ENCODE peak calls at places on chromosomes 16 and 17, in nine cellular contexts. One of them, this sample, is unnamed.
A peak's percentile ranks its signal among the peaks of the same experiment; 100 is the strongest.

GRCh38 chr16:72113616-72113945 is 19.9 kb downstream of the DHX38 start:
- DNase-seq in mucosa of gallbladder: no peak
- DNase-seq in AG08395: no peak
- DNase-seq in T-helper 17 cell: no peak
- DNase-seq in ovary: no peak
- DNase-seq in activated T-helper 1 cell treated with Interleukin-2 at 50 U/mL for 16 hours: no peak
- DNase-seq in uterus: no peak
- DNase-seq in bronchial epithelial cell: no peak
- DNase-seq in stimulated activated naive CD8-positive, alpha-beta T cell treated with anti-CD3 and anti-CD28 coated beads, Interleukin-15, amount 100 ng/mL, for 72 hours: no peak
- DNase-seq in this sample: no peak

GRCh38 chr16:47258874-47259461 is 115.2 kb upstream of the NETO2 start:
- DNase-seq in mucosa of gallbladder: no peak
- DNase-seq in AG08395: peak; percentile 25
- DNase-seq in T-helper 17 cell: no peak
- DNase-seq in ovary: no peak
- DNase-seq in activated T-helper 1 cell treated with Interleukin-2 at 50 U/mL for 16 hours: no peak
- DNase-seq in uterus: no peak
- DNase-seq in bronchial epithelial cell: peak; percentile 33
- DNase-seq in stimulated activated naive CD8-positive, alpha-beta T cell treated with anti-CD3 and anti-CD28 coated beads, Interleukin-15, amount 100 ng/mL, for 72 hours: no peak
- DNase-seq in this sample: peak; percentile 44

GRCh38 chr16:27759947-27760844 is 210.3 kb downstream of the KATNIP start:
- DNase-seq in mucosa of gallbladder: no peak
- DNase-seq in AG08395: no peak
- DNase-seq in T-helper 17 cell: no peak
- DNase-seq in ovary: no peak
- DNase-seq in activated T-helper 1 cell treated with Interleukin-2 at 50 U/mL for 16 hours: no peak
- DNase-seq in uterus: no peak
- DNase-seq in bronchial epithelial cell: no peak
- DNase-seq in stimulated activated naive CD8-positive, alpha-beta T cell treated with anti-CD3 and anti-CD28 coated beads, Interleukin-15, amount 100 ng/mL, for 72 hours: no peak
- DNase-seq in this sample: no peak

GRCh38 chr16:72241930-72242329 is 70.0 kb upstream of the PMFBP1 start:
- DNase-seq in mucosa of gallbladder: peak; percentile 15
- DNase-seq in AG08395: peak; percentile 62
- DNase-seq in T-helper 17 cell: no peak
- DNase-seq in ovary: peak; percentile 16
- DNase-seq in activated T-helper 1 cell treated with Interleukin-2 at 50 U/mL for 16 hours: no peak
- DNase-seq in uterus: no peak
- DNase-seq in bronchial epithelial cell: peak; percentile 50
- DNase-seq in stimulated activated naive CD8-positive, alpha-beta T cell treated with anti-CD3 and anti-CD28 coated beads, Interleukin-15, amount 100 ng/mL, for 72 hours: no peak
- DNase-seq in this sample: no peak

GRCh38 chr17:79803997-79804855 is 7.3 kb upstream of the CBX8 start:
- DNase-seq in mucosa of gallbladder: no peak
- DNase-seq in AG08395: no peak
- DNase-seq in T-helper 17 cell: no peak
- DNase-seq in ovary: no peak
- DNase-seq in activated T-helper 1 cell treated with Interleukin-2 at 50 U/mL for 16 hours: no peak
- DNase-seq in uterus: no peak
- DNase-seq in bronchial epithelial cell: peak; percentile 20
- DNase-seq in stimulated activated naive CD8-positive, alpha-beta T cell treated with anti-CD3 and anti-CD28 coated beads, Interleukin-15, amount 100 ng/mL, for 72 hours: peak; percentile 89
- DNase-seq in this sample: no peak

GRCh38 chr17:12664894-12665262 is 812 bp upstream of the MYOCD start:
- DNase-seq in mucosa of gallbladder: no peak
- DNase-seq in AG08395: no peak
- DNase-seq in T-helper 17 cell: no peak
- DNase-seq in ovary: no peak
- DNase-seq in activated T-helper 1 cell treated with Interleukin-2 at 50 U/mL for 16 hours: no peak
- DNase-seq in uterus: no peak
- DNase-seq in bronchial epithelial cell: no peak
- DNase-seq in stimulated activated naive CD8-positive, alpha-beta T cell treated with anti-CD3 and anti-CD28 coated beads, Interleukin-15, amount 100 ng/mL, for 72 hours: no peak
- DNase-seq in this sample: no peak

GRCh38 chr17:49631496-49631895 is 46.4 kb downstream of the SPOP start:
- DNase-seq in mucosa of gallbladder: no peak
- DNase-seq in AG08395: peak; percentile 12
- DNase-seq in T-helper 17 cell: no peak
- DNase-seq in ovary: no peak
- DNase-seq in activated T-helper 1 cell treated with Interleukin-2 at 50 U/mL for 16 hours: no peak
- DNase-seq in uterus: no peak
- DNase-seq in bronchial epithelial cell: no peak
- DNase-seq in stimulated activated naive CD8-positive, alpha-beta T cell treated with anti-CD3 and anti-CD28 coated beads, Interleukin-15, amount 100 ng/mL, for 72 hours: no peak
- DNase-seq in this sample: no peak

GRCh38 chr17:60857521-60857920 is 179.9 kb downstream of the BCAS3 start:
- DNase-seq in mucosa of gallbladder: no peak
- DNase-seq in AG08395: no peak
- DNase-seq in T-helper 17 cell: no peak
- DNase-seq in ovary: no peak
- DNase-seq in activated T-helper 1 cell treated with Interleukin-2 at 50 U/mL for 16 hours: no peak
- DNase-seq in uterus: no peak
- DNase-seq in bronchial epithelial cell: no peak
- DNase-seq in stimulated activated naive CD8-positive, alpha-beta T cell treated with anti-CD3 and anti-CD28 coated beads, Interleukin-15, amount 100 ng/mL, for 72 hours: no peak
- DNase-seq in this sample: no peak

GRCh38 chr16:57347858-57348257 is 10.7 kb upstream of the CCL22 start:
- DNase-seq in mucosa of gallbladder: no peak
- DNase-seq in AG08395: no peak
- DNase-seq in T-helper 17 cell: no peak
- DNase-seq in ovary: no peak
- DNase-seq in activated T-helper 1 cell treated with Interleukin-2 at 50 U/mL for 16 hours: no peak
- DNase-seq in uterus: no peak
- DNase-seq in bronchial epithelial cell: no peak
- DNase-seq in stimulated activated naive CD8-positive, alpha-beta T cell treated with anti-CD3 and anti-CD28 coated beads, Interleukin-15, amount 100 ng/mL, for 72 hours: no peak
- DNase-seq in this sample: no peak

GRCh38 chr17:75108193-75108592 is 1.6 kb upstream of the ARMC7 start:
- DNase-seq in mucosa of gallbladder: no peak
- DNase-seq in AG08395: no peak
- DNase-seq in T-helper 17 cell: no peak
- DNase-seq in ovary: no peak
- DNase-seq in activated T-helper 1 cell treated with Interleukin-2 at 50 U/mL for 16 hours: no peak
- DNase-seq in uterus: no peak
- DNase-seq in bronchial epithelial cell: no peak
- DNase-seq in stimulated activated naive CD8-positive, alpha-beta T cell treated with anti-CD3 and anti-CD28 coated beads, Interleukin-15, amount 100 ng/mL, for 72 hours: no peak
- DNase-seq in this sample: no peak

GRCh38 chr16:29315916-29316517 is 90.5 kb downstream of the NPIPB11 start:
- DNase-seq in mucosa of gallbladder: no peak
- DNase-seq in AG08395: no peak
- DNase-seq in T-helper 17 cell: no peak
- DNase-seq in ovary: no peak
- DNase-seq in activated T-helper 1 cell treated with Interleukin-2 at 50 U/mL for 16 hours: no peak
- DNase-seq in uterus: no peak
- DNase-seq in bronchial epithelial cell: no peak
- DNase-seq in stimulated activated naive CD8-positive, alpha-beta T cell treated with anti-CD3 and anti-CD28 coated beads, Interleukin-15, amount 100 ng/mL, for 72 hours: no peak
- DNase-seq in this sample: no peak